ENCODE peak calls at places on chromosomes 3 and 15, in eight cellular contexts. N is HT1080; V is AG08396; S is activated effector memory CD4-positive, alpha-beta T cell treated with anti-CD3 and anti-CD28 coated beads, Interleukin-2, amount 50 U/mL, for 16 hours; O is SK-N-SH; I is left colon; A is AG20443; E is stimulated activated CD4-positive, alpha-beta T cell treated with anti-CD3 and anti-CD28 coated beads, Interleukin-12 subunit alpha, Interleukin-12 subunit beta, amount 100 ng/mL, for 24 hours. U is an unnamed sample.

GRCh38 chr3:47496892-47497291 is 16.6 kb downstream of the ELP6 start:
- DNase-seq in N (no peak), V (no peak), S (no peak), O (no peak), I (no peak), A (no peak), E (no peak), U (no peak)

GRCh38 chr15:65517866-65518207 is 348 bp upstream of the DPP8 start:
- DNase-seq in N (no peak), V (no peak), S (no peak), O (no peak), I (no peak), A (peak; percentile 13), E (no peak), U (no peak)

GRCh38 chr3:57060089-57060829 is at the start of gene SPATA12:
- DNase-seq in N (peak; percentile 99), V (peak; percentile 88), S (no peak), O (peak; percentile 39), I (peak; percentile 74), A (peak; percentile 97), E (no peak), U (peak; percentile 85)

GRCh38 chr3:151589311-151589710 is 128.4 kb upstream of the IGSF10 start:
- DNase-seq in N (no peak), V (no peak), S (no peak), O (no peak), I (no peak), A (no peak), E (no peak), U (no peak)

GRCh38 chr3:60610441-60611112 is 640.7 kb downstream of the FHIT start:
- DNase-seq in N (peak; percentile 36), V (no peak), S (no peak), O (no peak), I (peak; percentile 28), A (peak; percentile 62), E (no peak), U (peak; percentile 15)

GRCh38 chr3:107543666-107544065 is 20.9 kb downstream of the BBX start:
- DNase-seq in N (no peak), V (no peak), S (no peak), O (no peak), I (no peak), A (no peak), E (no peak), U (no peak)

GRCh38 chr3:149596136-149596770 is 61.6 kb downstream of the WWTR1 start:
- DNase-seq in N (peak; percentile 61), V (no peak), S (no peak), O (no peak), I (no peak), A (no peak), E (no peak), U (no peak)

GRCh38 chr3:129121792-129122696 is at the start of gene RAB43:
- DNase-seq in N (peak; percentile 76), V (peak; percentile 98), S (peak; percentile 94), O (peak; percentile 100), I (peak; percentile 94), A (peak; percentile 98), E (peak; percentile 80), U (peak; percentile 93)

GRCh38 chr15:55222588-55222987 is 25.8 kb upstream of the RSL24D1 start:
- DNase-seq in N (peak; percentile 8), V (no peak), S (no peak), O (no peak), I (no peak), A (no peak), E (no peak), U (no peak)

GRCh38 chr3:99648091-99648490 is 9.7 kb downstream of the COL8A1 start:
- DNase-seq in N (peak; percentile 59), V (no peak), S (no peak), O (no peak), I (peak; percentile 9), A (peak; percentile 57), E (no peak), U (peak; percentile 29)

GRCh38 chr3:4816306-4816705 is 162.9 kb upstream of the BHLHE40 start:
- DNase-seq in N (no peak), V (no peak), S (no peak), O (no peak), I (no peak), A (no peak), E (no peak), U (no peak)

GRCh38 chr15:82680200-82681102 is 29.2 kb downstream of the AP3B2 start:
- DNase-seq in N (no peak), V (no peak), S (peak; percentile 92), O (peak; percentile 77), I (peak; percentile 78), A (no peak), E (peak; percentile 60), U (peak; percentile 72)

GRCh38 chr15:43977072-43977884 is 150.5 kb downstream of the WDR76 start:
- DNase-seq in N (peak; percentile 67), V (no peak), S (no peak), O (no peak), I (no peak), A (no peak), E (peak; percentile 70), U (no peak)

GRCh38 chr3:757711-758110 is 335.1 kb upstream of the CNTN6 start:
- DNase-seq in N (no peak), V (no peak), S (no peak), O (no peak), I (no peak), A (no peak), E (no peak), U (no peak)

GRCh38 chr3:161272524-161272923 is 51.4 kb downstream of the NMD3 start:
- DNase-seq in N (no peak), V (no peak), S (no peak), O (no peak), I (no peak), A (no peak), E (no peak), U (no peak)

GRCh38 chr15:50049871-50050270 is 69.2 kb downstream of the ATP8B4 start:
- DNase-seq in N (no peak), V (peak; percentile 56), S (no peak), O (no peak), I (no peak), A (no peak), E (no peak), U (no peak)

GRCh38 chr3:13088020-13089006 is 15.1 kb upstream of the IQSEC1 start:
- DNase-seq in N (no peak), V (no peak), S (no peak), O (no peak), I (peak; percentile 35), A (no peak), E (no peak), U (peak; percentile 58)

GRCh38 chr3:179036626-179037300 is 34.8 kb downstream of the ZMAT3 start:
- DNase-seq in N (no peak), V (no peak), S (no peak), O (no peak), I (no peak), A (peak; percentile 12), E (no peak), U (no peak)

GRCh38 chr3:107430214-107431047 is 53.2 kb downstream of the CCDC54 start:
- DNase-seq in N (no peak), V (no peak), S (no peak), O (peak; percentile 13), I (peak; percentile 23), A (no peak), E (no peak), U (peak; percentile 14)

GRCh38 chr3:195613468-195614069 is 29.8 kb upstream of the APOD start:
- DNase-seq in N (peak; percentile 36), V (no peak), S (peak; percentile 47), O (no peak), I (no peak), A (peak; percentile 63), E (no peak), U (no peak)

GRCh38 chr15:70023064-70023768 is 74.5 kb downstream of the TLE3 start:
- DNase-seq in N (peak; percentile 86), V (no peak), S (peak; percentile 73), O (no peak), I (no peak), A (peak; percentile 87), E (peak; percentile 3), U (no peak)

GRCh38 chr15:60399931-60400330 is 2.1 kb upstream of the ANXA2 start:
- DNase-seq in N (peak; percentile 61), V (no peak), S (no peak), O (no peak), I (no peak), A (no peak), E (no peak), U (no peak)

U was measured in transverse colon.